ENCODE peak calls at places on chromosomes 7 and 10, in six cellular contexts. One of them, this sample, is unnamed.

GRCh38 chr7:77738871-77739270 is 42.6 kb downstream of the RSBN1L start:
- DNase-seq in CD8-positive, alpha-beta T cell: no peak
- DNase-seq in stomach: no peak
- DNase-seq in astrocyte: peak; percentile 46
- DNase-seq in tibial nerve: no peak
- DNase-seq in transverse colon: no peak
- DNase-seq in this sample: no peak

GRCh38 chr7:157709531-157710251 is 372.9 kb downstream of the DNAJB6 start:
- DNase-seq in CD8-positive, alpha-beta T cell: no peak
- DNase-seq in stomach: no peak
- DNase-seq in astrocyte: no peak
- DNase-seq in tibial nerve: no peak
- DNase-seq in transverse colon: no peak
- DNase-seq in this sample: no peak

GRCh38 chr10:128083191-128083895 is 42.9 kb downstream of the MKI67 start:
- DNase-seq in CD8-positive, alpha-beta T cell: no peak
- DNase-seq in stomach: no peak
- DNase-seq in astrocyte: no peak
- DNase-seq in tibial nerve: no peak
- DNase-seq in transverse colon: peak; percentile 1
- DNase-seq in this sample: no peak

GRCh38 chr7:156607332-156608175 is 33.0 kb upstream of the RNF32 start:
- DNase-seq in CD8-positive, alpha-beta T cell: no peak
- DNase-seq in stomach: no peak
- DNase-seq in astrocyte: no peak
- DNase-seq in tibial nerve: no peak
- DNase-seq in transverse colon: no peak
- DNase-seq in this sample: no peak

GRCh38 chr10:6423004-6423403 is 157.1 kb downstream of the PRKCQ start:
- DNase-seq in CD8-positive, alpha-beta T cell: no peak
- DNase-seq in stomach: no peak
- DNase-seq in astrocyte: no peak
- DNase-seq in tibial nerve: no peak
- DNase-seq in transverse colon: no peak
- DNase-seq in this sample: no peak

GRCh38 chr10:95675403-95676116 is 18.2 kb downstream of the TCTN3 start:
- DNase-seq in CD8-positive, alpha-beta T cell: no peak
- DNase-seq in stomach: no peak
- DNase-seq in astrocyte: no peak
- DNase-seq in tibial nerve: no peak
- DNase-seq in transverse colon: no peak
- DNase-seq in this sample: no peak

GRCh38 chr10:17527530-17528146 is 73.2 kb upstream of the ST8SIA6 start:
- DNase-seq in CD8-positive, alpha-beta T cell: no peak
- DNase-seq in stomach: no peak
- DNase-seq in astrocyte: peak; percentile 92
- DNase-seq in tibial nerve: no peak
- DNase-seq in transverse colon: no peak
- DNase-seq in this sample: no peak

GRCh38 chr7:23332193-23332592 is 33.1 kb downstream of the MALSU1 start:
- DNase-seq in CD8-positive, alpha-beta T cell: no peak
- DNase-seq in stomach: no peak
- DNase-seq in astrocyte: no peak
- DNase-seq in tibial nerve: no peak
- DNase-seq in transverse colon: no peak
- DNase-seq in this sample: no peak

GRCh38 chr10:69914373-69915268 is 112.9 kb downstream of the COL13A1 start:
- DNase-seq in CD8-positive, alpha-beta T cell: peak; percentile 46
- DNase-seq in stomach: peak; percentile 77
- DNase-seq in astrocyte: peak; percentile 23
- DNase-seq in tibial nerve: peak; percentile 57
- DNase-seq in transverse colon: peak; percentile 78
- DNase-seq in this sample: peak; percentile 28

GRCh38 chr10:59903871-59904270 is 2.5 kb downstream of the CCDC6 start:
- DNase-seq in CD8-positive, alpha-beta T cell: no peak
- DNase-seq in stomach: no peak
- DNase-seq in astrocyte: peak; percentile 50
- DNase-seq in tibial nerve: no peak
- DNase-seq in transverse colon: no peak
- DNase-seq in this sample: no peak

GRCh38 chr10:59904431-59905065 is 1.8 kb downstream of the CCDC6 start:
- DNase-seq in CD8-positive, alpha-beta T cell: no peak
- DNase-seq in stomach: no peak
- DNase-seq in astrocyte: no peak
- DNase-seq in tibial nerve: no peak
- DNase-seq in transverse colon: peak; percentile 27
- DNase-seq in this sample: no peak

GRCh38 chr10:59905735-59906416 is 480 bp downstream of the CCDC6 start:
- DNase-seq in CD8-positive, alpha-beta T cell: peak; percentile 12
- DNase-seq in stomach: no peak
- DNase-seq in astrocyte: no peak
- DNase-seq in tibial nerve: no peak
- DNase-seq in transverse colon: peak; percentile 19
- DNase-seq in this sample: no peak

GRCh38 chr10:59906417-59907202 is at the start of gene CCDC6:
- DNase-seq in CD8-positive, alpha-beta T cell: peak; percentile 93
- DNase-seq in stomach: peak; percentile 95
- DNase-seq in astrocyte: peak; percentile 87
- DNase-seq in tibial nerve: peak; percentile 78
- DNase-seq in transverse colon: peak; percentile 96
- DNase-seq in this sample: peak; percentile 94

GRCh38 chr10:59905066-59905734 is 1.2 kb downstream of the CCDC6 start:
- DNase-seq in CD8-positive, alpha-beta T cell: no peak
- DNase-seq in stomach: peak; percentile 46
- DNase-seq in astrocyte: peak; percentile 16
- DNase-seq in tibial nerve: no peak
- DNase-seq in transverse colon: peak; percentile 59
- DNase-seq in this sample: peak; percentile 55
- TF ChIP-seq CTCF in CD8-positive, alpha-beta T cell: no peak
- TF ChIP-seq CTCF in stomach: no peak
- TF ChIP-seq CTCF in astrocyte: no peak
- TF ChIP-seq CTCF in tibial nerve: no peak
- TF ChIP-seq CTCF in transverse colon: no peak
- TF ChIP-seq CTCF in this sample: no peak

DNA sequence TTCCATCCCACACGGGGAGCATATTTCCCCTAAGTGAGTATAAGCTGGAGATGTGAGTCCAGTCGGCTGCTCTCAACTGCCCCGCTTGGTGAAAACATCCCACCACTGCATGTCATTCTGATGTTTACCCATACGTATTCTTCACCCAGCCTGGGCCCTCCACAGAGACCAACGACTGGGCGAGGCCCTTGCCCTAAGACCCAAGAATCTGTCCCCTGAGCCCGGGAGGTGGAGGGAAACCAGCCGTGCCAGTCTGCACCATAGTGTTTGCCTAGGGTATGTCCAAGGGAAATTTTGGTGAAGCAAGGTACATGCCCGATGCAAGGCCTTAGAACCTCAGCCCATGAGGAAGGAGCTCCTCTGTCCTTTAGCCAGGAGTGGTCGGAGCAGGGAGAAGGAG is 67.9 kb downstream of the RGS10 start:
- DNase-seq in CD8-positive, alpha-beta T cell: no peak
- DNase-seq in stomach: no peak
- DNase-seq in astrocyte: no peak
- DNase-seq in tibial nerve: no peak
- DNase-seq in transverse colon: no peak
- DNase-seq in this sample: no peak
- H3K27me3 ChIP-seq in CD8-positive, alpha-beta T cell: no peaks in the 10 kb centered on the region
- H3K27me3 ChIP-seq in stomach: no peaks in the 10 kb centered on the region
- H3K27me3 ChIP-seq in astrocyte: peaks cover 57% of the 10 kb centered on the region
- H3K27me3 ChIP-seq in tibial nerve: no peaks in the 10 kb centered on the region
- H3K27me3 ChIP-seq in transverse colon: no peaks in the 10 kb centered on the region
- H3K27me3 ChIP-seq in this sample: no peaks in the 10 kb centered on the region

GRCh38 chr10:117449636-117450035 is 74.4 kb upstream of the PDZD8 start:
- DNase-seq in CD8-positive, alpha-beta T cell: no peak
- DNase-seq in stomach: peak; percentile 28
- DNase-seq in astrocyte: no peak
- DNase-seq in tibial nerve: no peak
- DNase-seq in transverse colon: no peak
- DNase-seq in this sample: no peak
- TF ChIP-seq CTCF in CD8-positive, alpha-beta T cell: no peak
- TF ChIP-seq CTCF in stomach: no peak
- TF ChIP-seq CTCF in astrocyte: no peak
- TF ChIP-seq CTCF in tibial nerve: no peak
- TF ChIP-seq CTCF in transverse colon: no peak
- TF ChIP-seq CTCF in this sample: peak; percentile 27

GRCh38 chr10:110642980-110643655 is 1.0 kb upstream of the RBM20 start:
- DNase-seq in CD8-positive, alpha-beta T cell: no peak
- DNase-seq in stomach: no peak
- DNase-seq in astrocyte: no peak
- DNase-seq in tibial nerve: no peak
- DNase-seq in transverse colon: no peak
- DNase-seq in this sample: no peak
- H3K27me3 ChIP-seq in CD8-positive, alpha-beta T cell: peaks cover 39% of the 10 kb centered on the region
- H3K27me3 ChIP-seq in stomach: peaks cover 54% of the 10 kb centered on the region
- H3K27me3 ChIP-seq in astrocyte: peaks cover 16% of the 10 kb centered on the region
- H3K27me3 ChIP-seq in tibial nerve: peaks cover 65% of the 10 kb centered on the region
- H3K27me3 ChIP-seq in transverse colon: peaks cover 83% of the 10 kb centered on the region
- H3K27me3 ChIP-seq in this sample: no peaks in the 10 kb centered on the region

GRCh38 chr7:129005186-129005585 is 49.7 kb downstream of the TNPO3 start:
- DNase-seq in CD8-positive, alpha-beta T cell: no peak
- DNase-seq in stomach: no peak
- DNase-seq in astrocyte: no peak
- DNase-seq in tibial nerve: no peak
- DNase-seq in transverse colon: no peak
- DNase-seq in this sample: no peak
- TF ChIP-seq CTCF in CD8-positive, alpha-beta T cell: no peak
- TF ChIP-seq CTCF in stomach: no peak
- TF ChIP-seq CTCF in astrocyte: no peak
- TF ChIP-seq CTCF in tibial nerve: no peak
- TF ChIP-seq CTCF in transverse colon: no peak
- TF ChIP-seq CTCF in this sample: no peak

DNA sequence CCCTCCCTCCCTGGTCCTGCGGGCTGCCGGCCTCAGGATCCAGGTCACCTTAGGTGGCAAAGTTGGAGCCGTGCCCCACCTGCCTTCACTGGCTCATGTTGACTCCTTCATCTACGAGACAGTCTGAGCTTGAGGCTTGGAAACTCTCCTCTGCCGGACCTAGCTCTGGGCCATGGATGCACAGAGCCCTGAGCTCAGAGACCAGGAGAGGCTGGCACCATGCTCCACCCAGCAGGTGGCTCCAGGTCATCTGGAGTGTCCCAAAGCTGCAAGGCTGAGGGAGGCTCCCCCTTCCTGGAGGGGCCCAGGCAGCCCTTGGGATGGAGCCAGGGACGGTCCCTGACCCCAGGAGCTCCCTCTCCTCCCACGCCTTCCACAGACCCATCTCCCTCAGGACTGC is 81.3 kb downstream of the PDGFA start:
- DNase-seq in CD8-positive, alpha-beta T cell: no peak
- DNase-seq in stomach: peak; percentile 71
- DNase-seq in astrocyte: no peak
- DNase-seq in tibial nerve: no peak
- DNase-seq in transverse colon: no peak
- DNase-seq in this sample: no peak
- H3K27me3 ChIP-seq in CD8-positive, alpha-beta T cell: no peaks in the 10 kb centered on the region
- H3K27me3 ChIP-seq in stomach: no peaks in the 10 kb centered on the region
- H3K27me3 ChIP-seq in astrocyte: peaks cover 2% of the 10 kb centered on the region
- H3K27me3 ChIP-seq in tibial nerve: no peaks in the 10 kb centered on the region
- H3K27me3 ChIP-seq in transverse colon: no peaks in the 10 kb centered on the region
- H3K27me3 ChIP-seq in this sample: no peaks in the 10 kb centered on the region

DNA sequence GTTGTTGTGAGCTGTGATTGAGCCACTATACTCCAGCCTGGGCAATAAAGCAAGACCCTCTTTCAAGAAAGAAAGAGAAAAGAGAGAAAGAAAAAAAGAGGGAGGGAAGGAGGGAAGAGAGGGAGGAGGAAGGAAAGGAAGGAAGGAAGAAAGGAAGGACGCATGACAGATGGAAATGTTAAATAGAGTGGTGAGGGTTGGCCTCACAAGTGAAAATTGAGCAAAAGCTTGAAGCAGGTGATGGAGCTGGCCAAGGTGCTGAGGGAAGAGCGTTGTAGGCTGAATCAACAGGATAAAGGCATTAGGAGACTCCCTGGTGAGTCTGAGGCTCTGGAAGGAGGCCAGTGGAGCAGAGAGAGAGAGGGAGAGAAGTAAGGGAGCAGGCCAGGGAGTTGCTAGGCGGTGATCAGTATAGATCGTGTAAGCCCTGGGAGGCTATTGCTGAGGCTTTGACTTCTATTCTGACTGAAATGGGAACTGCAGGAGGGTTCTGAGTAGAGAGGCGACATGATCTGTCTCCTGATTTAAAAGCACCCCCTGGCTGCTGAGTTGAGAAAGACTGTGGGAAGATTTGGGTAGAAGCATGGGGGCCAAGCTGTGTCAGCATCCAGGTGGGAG is 26.5 kb upstream of the TMEM248 start:
- DNase-seq in CD8-positive, alpha-beta T cell: no peak
- DNase-seq in stomach: no peak
- DNase-seq in astrocyte: peak; percentile 15
- DNase-seq in tibial nerve: no peak
- DNase-seq in transverse colon: no peak
- DNase-seq in this sample: no peak
- TF ChIP-seq CTCF in CD8-positive, alpha-beta T cell: no peak
- TF ChIP-seq CTCF in stomach: no peak
- TF ChIP-seq CTCF in astrocyte: no peak
- TF ChIP-seq CTCF in tibial nerve: no peak
- TF ChIP-seq CTCF in transverse colon: no peak
- TF ChIP-seq CTCF in this sample: peak; percentile 30

GRCh38 chr7:151408839-151409554 is 841 bp downstream of the WDR86 start:
- DNase-seq in CD8-positive, alpha-beta T cell: peak; percentile 77
- DNase-seq in stomach: no peak
- DNase-seq in astrocyte: no peak
- DNase-seq in tibial nerve: peak; percentile 40
- DNase-seq in transverse colon: peak; percentile 49
- DNase-seq in this sample: no peak
- H3K27me3 ChIP-seq in CD8-positive, alpha-beta T cell: peaks cover 11% of the 10 kb centered on the region
- H3K27me3 ChIP-seq in stomach: peaks cover 32% of the 10 kb centered on the region
- H3K27me3 ChIP-seq in astrocyte: peaks cover 50% of the 10 kb centered on the region
- H3K27me3 ChIP-seq in tibial nerve: peaks cover 28% of the 10 kb centered on the region
- H3K27me3 ChIP-seq in transverse colon: peaks cover 64% of the 10 kb centered on the region
- H3K27me3 ChIP-seq in this sample: peaks cover 4% of the 10 kb centered on the region